ENCODE peak calls at places on chromosomes 2 and 18, in seven cellular contexts. W is OCI-M1; U is head of caudate nucleus; L is CD4-positive, alpha-beta memory T cell; J is EL; A is stimulated activated naive CD4-positive, alpha-beta T cell; C is H7. X is an unnamed sample.

GRCh38 chr2:104493698-104494097 is 360.2 kb upstream of the POU3F3 start:
- DNase-seq in U (no peak), W (no peak), J (no peak), L (no peak), C (no peak), A (no peak), X (no peak)

GRCh38 chr18:60053747-60054304 is 154.0 kb downstream of the PMAIP1 start:
- DNase-seq in J (peak; percentile 98), W (peak; percentile 92), C (no peak), U (no peak), A (no peak), L (no peak), X (no peak)

GRCh38 chr2:196987654-196988364 is 61.3 kb upstream of the PGAP1 start:
- DNase-seq in A (no peak), J (peak; percentile 95), W (peak; percentile 90), L (no peak), C (no peak), U (peak; percentile 40), X (no peak)

GRCh38 chr18:32760391-32760790 is 12.4 kb downstream of the KLHL14 start:
- DNase-seq in A (no peak), U (no peak), C (peak; percentile 44), L (no peak), J (no peak), W (no peak), X (no peak)

GRCh38 chr18:5584751-5585417 is 41.1 kb upstream of the EPB41L3 start:
- DNase-seq in J (no peak), C (no peak), L (no peak), A (no peak), W (no peak), U (no peak), X (no peak)

GRCh38 chr2:217684431-217685254 is 318.2 kb downstream of the TNS1 start:
- DNase-seq in C (no peak), L (no peak), A (no peak), W (peak; percentile 1), U (no peak), J (no peak), X (no peak)

GRCh38 chr2:191020742-191021381 is 6.9 kb upstream of the STAT1 start:
- DNase-seq in L (no peak), C (no peak), J (peak; percentile 77), W (peak; percentile 81), A (no peak), U (no peak), X (no peak)

GRCh38 chr18:62024983-62025382 is 132.2 kb upstream of the RNF152 start:
- DNase-seq in A (no peak), J (no peak), L (no peak), W (no peak), C (no peak), U (no peak), X (no peak)

GRCh38 chr2:164694275-164694695 is 73.0 kb upstream of the GRB14 start:
- DNase-seq in U (no peak), J (no peak), W (no peak), A (no peak), L (no peak), C (no peak), X (no peak)

GRCh38 chr2:43070039-43070438 is 156.4 kb downstream of the ZFP36L2 start:
- DNase-seq in A (no peak), W (no peak), U (no peak), L (no peak), C (no peak), J (no peak), X (no peak)

GRCh38 chr18:37844209-37844970 is 278.8 kb upstream of the CELF4 start:
- DNase-seq in C (no peak), A (no peak), L (no peak), J (no peak), W (no peak), U (no peak), X (no peak)

GRCh38 chr18:42644729-42645131 is 470.8 kb downstream of the RIT2 start:
- DNase-seq in C (no peak), L (no peak), J (no peak), U (no peak), A (no peak), W (no peak), X (no peak)

GRCh38 chr2:10217499-10217861 is 85.2 kb upstream of the HPCAL1 start:
- DNase-seq in W (no peak), C (peak; percentile 61), J (no peak), U (no peak), L (no peak), A (no peak), X (no peak)

X was measured in activated naive CD8-positive, alpha-beta T cell treated with anti-CD3 and anti-CD28 coated beads, Interleukin-2, amount 10 ng/mL, durations not matched to agents 7 days and 5 days.